ENCODE peak calls at places on chromosomes 13 and 19, in six cellular contexts. E is fibroblast of lung, B is tibial artery, K is right cardiac atrium, X is AG09309, G is psoas muscle. D is an unnamed sample.

GRCh38 chr13:49810825-49811526 is 18.5 kb upstream of the KPNA3 start:
- DNase-seq in E (peak; percentile 54), B (no peak), K (no peak), X (no peak), G (no peak), D (no peak)

GRCh38 chr13:98549728-98550317 is 27.1 kb downstream of the STK24 start:
- DNase-seq in E (peak; percentile 66), B (no peak), K (no peak), X (no peak), G (no peak), D (no peak)

GRCh38 chr19:47274891-47275865 is 493 bp downstream of the INAFM1 start:
- DNase-seq in E (peak; percentile 25), B (peak; percentile 48), K (peak; percentile 63), X (no peak), G (no peak), D (peak; percentile 58)

GRCh38 chr19:38699647-38700349 is 44.5 kb downstream of the CAPN12 start:
- DNase-seq in E (no peak), B (no peak), K (no peak), X (no peak), G (no peak), D (no peak)

GRCh38 chr13:81591528-81592220 is 1250.7 kb upstream of the SPRY2 start:
- DNase-seq in E (no peak), B (no peak), K (no peak), X (no peak), G (no peak), D (no peak)

GRCh38 chr19:52570005-52570861 is at the start of gene ZNF701:
- DNase-seq in E (peak; percentile 87), B (peak; percentile 95), K (peak; percentile 95), X (peak; percentile 52), G (peak; percentile 97), D (peak; percentile 85)

GRCh38 chr13:32284927-32285632 is 30.1 kb downstream of the ZAR1L start:
- DNase-seq in E (peak; percentile 91), B (no peak), K (no peak), X (peak; percentile 20), G (no peak), D (no peak)

GRCh38 chr13:110819203-110820014 is 95.5 kb downstream of the ANKRD10 start:
- DNase-seq in E (peak; percentile 33), B (peak; percentile 76), K (peak; percentile 77), X (peak; percentile 5), G (peak; percentile 87), D (no peak)

GRCh38 chr13:43804461-43805070 is 17.8 kb upstream of the ENOX1 start:
- DNase-seq in E (peak; percentile 54), B (no peak), K (no peak), X (no peak), G (no peak), D (no peak)

GRCh38 chr13:31485183-31485582 is 254.1 kb upstream of the RXFP2 start:
- DNase-seq in E (no peak), B (no peak), K (no peak), X (no peak), G (no peak), D (no peak)

GRCh38 chr19:1093330-1093729 is 1.8 kb downstream of the POLR2E start:
- DNase-seq in E (no peak), B (no peak), K (no peak), X (no peak), G (no peak), D (peak; percentile 42)

GRCh38 chr19:45577111-45577905 is 7.3 kb downstream of the OPA3 start:
- DNase-seq in E (peak; percentile 96), B (no peak), K (no peak), X (peak; percentile 58), G (peak; percentile 80), D (peak; percentile 93)

GRCh38 chr13:90912247-90912646 is 435.2 kb upstream of the MIR17HG start:
- DNase-seq in E (no peak), B (no peak), K (no peak), X (no peak), G (no peak), D (no peak)

GRCh38 chr19:10471909-10472308 is 31.2 kb downstream of the KEAP1 start:
- DNase-seq in E (peak; percentile 38), B (no peak), K (no peak), X (no peak), G (no peak), D (no peak)

GRCh38 chr13:111469450-111469849 is 149.0 kb downstream of the TEX29 start:
- DNase-seq in E (no peak), B (no peak), K (no peak), X (no peak), G (no peak), D (no peak)

GRCh38 chr13:96075953-96076543 is 13.9 kb upstream of the HS6ST3 start:
- DNase-seq in E (no peak), B (no peak), K (no peak), X (no peak), G (no peak), D (no peak)

GRCh38 chr19:13665125-13665903 is 99.0 kb upstream of the MRI1 start:
- DNase-seq in E (no peak), B (no peak), K (no peak), X (no peak), G (no peak), D (no peak)

GRCh38 chr19:35903550-35904179 is 1.3 kb downstream of the HCST start:
- DNase-seq in E (peak; percentile 78), B (peak; percentile 78), K (peak; percentile 73), X (no peak), G (peak; percentile 85), D (no peak)

GRCh38 chr13:64505511-64505910 is 2724.6 kb downstream of the PCDH9 start:
- DNase-seq in E (peak; percentile 76), B (no peak), K (no peak), X (no peak), G (no peak), D (no peak)

GRCh38 chr13:108270442-108270841 is 924 bp downstream of the TNFSF13B start:
- DNase-seq in E (no peak), B (no peak), K (no peak), X (no peak), G (no peak), D (no peak)

GRCh38 chr19:49390131-49390977 is 2.3 kb downstream of the KASH5 start:
- DNase-seq in E (no peak), B (no peak), K (no peak), X (no peak), G (no peak), D (no peak)

GRCh38 chr13:66210677-66211076 is 1019.5 kb downstream of the PCDH9 start:
- DNase-seq in E (peak; percentile 98), B (no peak), K (no peak), X (peak; percentile 57), G (no peak), D (no peak)

GRCh38 chr19:8307400-8307964 is 676 bp downstream of the CD320 start:
- DNase-seq in E (no peak), B (no peak), K (no peak), X (no peak), G (no peak), D (peak; percentile 35)

GRCh38 chr19:8307965-8308866 is at the start of gene CD320:
- DNase-seq in E (peak; percentile 86), B (peak; percentile 91), K (peak; percentile 93), X (peak; percentile 40), G (peak; percentile 95), D (peak; percentile 85)

GRCh38 chr19:8305798-8306197 is 2.4 kb downstream of the CD320 start:
- DNase-seq in E (no peak), B (no peak), K (no peak), X (no peak), G (peak; percentile 23), D (peak; percentile 25)

GRCh38 chr19:8304841-8305621 is 3.1 kb downstream of the CD320 start:
- DNase-seq in E (no peak), B (no peak), K (no peak), X (no peak), G (peak; percentile 60), D (peak; percentile 60)

GRCh38 chr19:8306235-8307054 is 1.7 kb downstream of the CD320 start:
- DNase-seq in E (no peak), B (no peak), K (no peak), X (no peak), G (peak; percentile 45), D (peak; percentile 40)
- H3K4me3 ChIP-seq in E (no peak overlapping the region), B (no peak overlapping the region), K (no peak overlapping the region), X (no peak overlapping the region), G (peak overlapping the region; percentile 73), D (no peak overlapping the region)

GRCh38 chr19:53870485-53870844 is 2.8 kb downstream of the MYADM start:
- DNase-seq in E (peak; percentile 20), B (no peak), K (no peak), X (no peak), G (no peak), D (no peak)
- H3K4me3 ChIP-seq in E (no peak overlapping the region), B (peak overlapping the region; percentile 83), K (no peak overlapping the region), X (peak overlapping the region; percentile 9), G (peak overlapping the region; percentile 25), D (no peak overlapping the region)

DNA sequence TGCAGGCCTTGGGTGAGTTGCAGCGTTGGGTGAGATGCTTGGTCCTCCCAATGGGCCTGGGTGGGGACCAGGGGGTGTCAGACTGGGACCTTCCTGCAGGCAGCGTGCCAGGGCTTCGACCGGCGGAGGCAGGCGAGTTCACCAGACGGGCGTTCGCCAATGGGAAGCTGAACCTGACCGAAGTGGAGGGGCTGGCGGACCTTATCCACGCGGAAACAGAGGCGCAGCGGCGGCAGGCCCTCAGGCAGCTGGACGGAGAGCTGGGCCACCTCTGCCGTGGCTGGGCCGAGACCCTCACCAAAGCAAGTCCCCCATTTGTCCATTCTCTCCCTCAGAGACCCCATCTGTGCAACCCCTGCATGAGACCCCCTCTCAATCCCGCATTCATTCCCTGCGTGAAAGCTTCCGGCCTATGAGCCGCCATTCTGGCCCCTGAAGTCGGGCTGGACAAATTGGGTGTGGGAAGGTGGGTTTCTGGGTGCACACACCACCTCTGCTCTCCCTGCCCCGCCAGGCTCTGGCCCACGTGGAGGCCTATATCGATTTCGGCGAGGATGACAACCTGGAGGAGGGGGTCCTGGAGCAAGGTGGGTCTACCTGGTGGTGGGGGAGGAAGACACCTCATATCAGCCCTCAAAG is 1.2 kb downstream of the GTPBP3 start:
- DNase-seq in E (no peak), B (no peak), K (peak; percentile 43), X (no peak), G (no peak), D (no peak)
- H3K4me3 ChIP-seq in E (peak overlapping the region; percentile 90), B (peak overlapping the region; percentile 83), K (no peak overlapping the region), X (peak overlapping the region; percentile 65), G (peak overlapping the region; percentile 75), D (peak overlapping the region; percentile 89)

GRCh38 chr13:101053694-101054093 is 362.6 kb downstream of the NALCN start:
- DNase-seq in E (peak; percentile 3), B (no peak), K (no peak), X (no peak), G (no peak), D (no peak)

GRCh38 chr13:101053289-101053688 is 363.0 kb downstream of the NALCN start:
- DNase-seq in E (no peak), B (no peak), K (no peak), X (no peak), G (no peak), D (no peak)

DNA sequence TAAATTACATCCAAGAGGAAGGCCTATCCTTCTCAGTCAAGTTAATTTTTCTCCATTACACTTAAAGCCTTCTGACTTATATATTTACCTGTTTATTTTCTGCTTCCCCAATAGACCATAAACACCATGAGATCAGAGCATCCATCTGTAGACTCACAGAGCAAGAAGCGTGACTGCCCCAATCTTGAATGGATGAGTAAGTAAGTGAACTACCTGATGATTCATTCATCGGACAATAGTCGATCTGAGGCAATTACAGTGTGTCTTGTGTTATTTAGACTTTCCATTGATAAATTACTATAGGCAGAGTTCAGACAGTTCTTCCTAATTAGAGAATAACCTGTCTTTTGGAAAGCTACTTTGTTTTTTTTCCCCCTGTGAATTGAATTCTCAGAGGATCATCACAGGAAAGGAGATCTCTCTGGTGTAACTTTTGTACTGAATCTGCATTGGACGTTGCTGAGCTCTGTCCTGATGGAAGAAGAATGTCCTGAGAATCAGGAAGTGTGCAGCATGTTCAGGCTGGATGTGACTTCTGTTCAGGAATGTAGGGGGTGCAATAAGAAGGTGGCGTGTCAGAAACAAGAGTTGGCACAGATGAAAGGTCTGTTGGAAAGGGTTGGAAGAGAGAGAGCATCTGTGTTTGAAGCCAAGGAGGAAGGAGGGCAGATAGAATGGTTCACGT is 367.0 kb downstream of the NALCN start:
- DNase-seq in E (peak; percentile 52), B (no peak), K (no peak), X (no peak), G (no peak), D (no peak)
- H3K4me3 ChIP-seq in E (no peak overlapping the region), B (no peak overlapping the region), K (no peak overlapping the region), X (no peak overlapping the region), G (no peak overlapping the region), D (no peak overlapping the region)

D was measured in RWPE2.